ENCODE peak calls at places on chromosomes 3 and 15, in six cellular contexts. N, C, X, R, V and L are unnamed samples.

GRCh38 chr15:80979538-80980200 is 9.9 kb downstream of the MESD start:
- DNase-seq in N (no peak), C (no peak), X (no peak), R (no peak), V (no peak), L (no peak)

GRCh38 chr3:189588061-189588817 is 43.0 kb upstream of the TP63 start:
- DNase-seq in N (no peak), C (no peak), X (no peak), R (no peak), V (peak; percentile 71), L (no peak)

GRCh38 chr3:183331518-183331917 is 78.5 kb downstream of the B3GNT5 start:
- DNase-seq in N (no peak), C (no peak), X (no peak), R (no peak), V (no peak), L (no peak)

GRCh38 chr3:160830792-160831191 is 74.8 kb downstream of the PPM1L start:
- DNase-seq in N (no peak), C (no peak), X (no peak), R (no peak), V (peak; percentile 8), L (no peak)

GRCh38 chr3:14481018-14481645 is 59.0 kb downstream of the GRIP2 start:
- DNase-seq in N (no peak), C (no peak), X (no peak), R (no peak), V (no peak), L (no peak)

GRCh38 chr3:180280601-180281000 is 243.9 kb upstream of the PEX5L start:
- DNase-seq in N (no peak), C (no peak), X (no peak), R (no peak), V (no peak), L (no peak)

GRCh38 chr3:69718832-69719231 is 20.4 kb upstream of the MITF start:
- DNase-seq in N (no peak), C (no peak), X (no peak), R (no peak), V (no peak), L (no peak)

GRCh38 chr3:153290278-153291015 is 128.4 kb downstream of the RAP2B start:
- DNase-seq in N (no peak), C (no peak), X (no peak), R (no peak), V (no peak), L (no peak)

GRCh38 chr15:36784717-36785116 is 205.3 kb downstream of the CDIN1 start:
- DNase-seq in N (no peak), C (no peak), X (no peak), R (no peak), V (no peak), L (no peak)

GRCh38 chr3:7924228-7924627 is 577.4 kb upstream of the LMCD1 start:
- DNase-seq in N (no peak), C (no peak), X (no peak), R (no peak), V (no peak), L (no peak)

GRCh38 chr15:67085818-67086649 is 20.6 kb downstream of the SMAD3 start:
- DNase-seq in N (no peak), C (no peak), X (peak; percentile 37), R (no peak), V (no peak), L (no peak)

GRCh38 chr3:47781326-47781684 is 388 bp downstream of the SMARCC1 start:
- DNase-seq in N (peak; percentile 83), C (peak; percentile 65), X (peak; percentile 60), R (peak; percentile 54), V (peak; percentile 16), L (peak; percentile 83)

GRCh38 chr3:58683001-58683845 is 16.6 kb upstream of the FAM3D start:
- DNase-seq in N (no peak), C (no peak), X (no peak), R (no peak), V (peak; percentile 73), L (no peak)

GRCh38 chr3:197335428-197336132 is 37.2 kb upstream of the DLG1 start:
- DNase-seq in N (peak; percentile 52), C (no peak), X (no peak), R (no peak), V (no peak), L (no peak)

GRCh38 chr3:194623449-194624290 is 9.5 kb downstream of the TMEM44 start:
- DNase-seq in N (no peak), C (no peak), X (no peak), R (no peak), V (no peak), L (no peak)

GRCh38 chr3:5186854-5187151 is 704 bp upstream of the EDEM1 start:
- DNase-seq in N (no peak), C (no peak), X (no peak), R (no peak), V (no peak), L (no peak)

GRCh38 chr15:101530224-101530958 is 40.9 kb upstream of the PCSK6 start:
- DNase-seq in N (no peak), C (no peak), X (no peak), R (no peak), V (no peak), L (no peak)

GRCh38 chr3:195916291-195916690 is 7.9 kb upstream of the TNK2 start:
- DNase-seq in N (peak; percentile 16), C (no peak), X (no peak), R (no peak), V (no peak), L (no peak)